ENCODE peak calls at places on chromosomes 1 and 21, in nine cellular contexts. R is upper lobe of left lung, T is suprapubic skin, O is A549, W is H1, H is stomach, U is transverse colon, K is SK-N-SH, N is esophagus muscularis mucosa. G is an unnamed sample.
A peak's percentile ranks its signal among the peaks of the same experiment; 100 is the strongest.

GRCh38 chr21:41894511-41894910 is 15.4 kb upstream of the PRDM15 start:
- DNase-seq in U (no peak), T (no peak), O (no peak), W (no peak), H (no peak), N (no peak), R (no peak), K (no peak), G (no peak)

GRCh38 chr1:224182057-224182865 is 779 bp upstream of the DEGS1 start:
- DNase-seq in W (no peak), H (peak; percentile 35), T (peak; percentile 62), R (no peak), N (no peak), U (peak; percentile 14), K (no peak), O (peak; percentile 37), G (no peak)

GRCh38 chr21:46483300-46484295 is 24.9 kb downstream of the DIP2A start:
- DNase-seq in R (no peak), O (no peak), K (no peak), U (no peak), T (no peak), W (no peak), N (no peak), H (no peak), G (no peak)

GRCh38 chr1:28199328-28200233 is 23.1 kb upstream of the PTAFR start:
- DNase-seq in O (no peak), T (no peak), H (peak; percentile 42), N (no peak), U (peak; percentile 57), K (no peak), W (no peak), R (no peak), G (no peak)

GRCh38 chr1:39995973-39996393 is 41.0 kb downstream of the MFSD2A start:
- DNase-seq in R (no peak), T (no peak), U (peak; percentile 13), N (no peak), W (no peak), O (no peak), K (no peak), H (no peak), G (no peak)

GRCh38 chr1:9859252-9860014 is 35.7 kb upstream of the CLSTN1 start:
- DNase-seq in H (no peak), N (no peak), O (no peak), U (no peak), T (no peak), W (no peak), K (no peak), R (no peak), G (no peak)

GRCh38 chr1:51792864-51793263 is 85.7 kb downstream of the NRDC start:
- DNase-seq in R (no peak), H (no peak), W (no peak), U (no peak), T (no peak), K (no peak), N (no peak), O (no peak), G (no peak)

GRCh38 chr1:107677674-107678073 is 287.3 kb downstream of the VAV3 start:
- DNase-seq in K (no peak), U (no peak), W (no peak), R (no peak), N (no peak), H (no peak), T (no peak), O (no peak), G (no peak)

GRCh38 chr1:8816306-8816705 is 1.1 kb downstream of the RERE start:
- DNase-seq in T (no peak), U (no peak), O (no peak), N (no peak), R (no peak), H (no peak), K (no peak), W (no peak), G (no peak)

GRCh38 chr1:2611621-2612437 is 21.0 kb downstream of the MMEL1 start:
- DNase-seq in H (no peak), T (peak; percentile 59), O (no peak), U (no peak), R (peak; percentile 59), W (peak; percentile 41), N (no peak), K (no peak), G (no peak)

GRCh38 chr1:63557365-63557987 is 34.2 kb downstream of the EFCAB7 start:
- DNase-seq in U (peak; percentile 31), O (no peak), N (no peak), R (no peak), T (no peak), H (no peak), K (peak; percentile 19), W (peak; percentile 72), G (no peak)

GRCh38 chr1:41773842-41774241 is 144.9 kb downstream of the HIVEP3 start:
- DNase-seq in O (no peak), W (no peak), U (no peak), R (no peak), H (no peak), T (no peak), N (no peak), K (no peak), G (no peak)

GRCh38 chr1:160777486-160778089 is 18.4 kb upstream of the LY9 start:
- DNase-seq in H (peak; percentile 68), T (no peak), O (peak; percentile 27), N (peak; percentile 70), K (peak; percentile 21), W (peak; percentile 70), R (no peak), U (peak; percentile 49), G (no peak)

GRCh38 chr1:219788091-219788490 is 140.3 kb downstream of the SLC30A10 start:
- DNase-seq in W (no peak), H (no peak), N (no peak), K (no peak), R (no peak), U (no peak), O (no peak), T (no peak), G (no peak)

GRCh38 chr21:19695796-19696195 is 1292.2 kb upstream of the TMPRSS15 start:
- DNase-seq in H (no peak), R (no peak), O (no peak), N (no peak), T (no peak), W (no peak), U (no peak), K (no peak), G (no peak)

GRCh38 chr1:150072959-150073358 is 5.4 kb downstream of the VPS45 start:
- DNase-seq in K (peak; percentile 26), R (no peak), T (no peak), W (no peak), N (no peak), H (no peak), O (peak; percentile 16), U (no peak), G (no peak)

GRCh38 chr1:16903054-16903453 is 7.3 kb downstream of the RNU1-2 start:
- DNase-seq in R (no peak), N (no peak), O (no peak), H (no peak), U (no peak), W (no peak), T (no peak), K (no peak), G (no peak)

GRCh38 chr1:5225687-5226389 is 571.4 kb downstream of the AJAP1 start:
- DNase-seq in O (no peak), R (no peak), N (no peak), K (no peak), U (no peak), H (no peak), W (peak; percentile 56), T (no peak), G (no peak)

GRCh38 chr1:154716614-154717372 is 108.8 kb upstream of the ADAR start:
- DNase-seq in N (no peak), K (no peak), U (no peak), O (no peak), R (no peak), W (no peak), H (no peak), T (no peak), G (peak; percentile 49)
- TF ChIP-seq CTCF in N (no peak), K (no peak), U (no peak), O (no peak), R (no peak), W (no peak), H (no peak), T (no peak), G (no peak)

DNA sequence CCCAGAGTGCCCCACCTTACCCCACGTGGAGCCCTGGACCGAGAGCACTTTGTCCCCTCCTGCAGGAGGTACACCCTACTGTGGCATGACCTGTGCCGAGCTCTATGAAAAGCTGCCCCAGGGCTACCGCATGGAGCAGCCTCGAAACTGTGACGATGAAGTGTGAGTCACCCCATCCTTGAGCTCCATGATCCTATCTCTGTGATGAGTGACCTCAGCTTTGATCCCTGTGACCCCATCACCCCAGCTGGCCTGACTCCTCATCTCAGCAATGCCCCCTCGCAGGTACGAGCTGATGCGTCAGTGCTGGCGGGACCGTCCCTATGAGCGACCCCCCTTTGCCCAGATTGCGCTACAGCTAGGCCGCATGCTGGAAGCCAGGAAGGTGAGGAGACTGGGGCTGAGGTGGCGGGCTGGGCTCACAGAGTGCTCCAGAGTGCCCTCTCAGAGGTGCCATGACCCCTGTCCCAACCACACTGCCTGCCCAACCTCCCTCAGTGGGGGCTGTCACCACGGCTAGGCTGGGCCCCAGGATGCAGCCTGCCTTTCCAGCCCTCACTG is 16.2 kb upstream of the MPL start:
- DNase-seq in N (no peak), O (no peak), U (no peak), K (no peak), W (no peak), T (peak; percentile 59), R (peak; percentile 54), H (no peak), G (no peak)
- TF ChIP-seq EP300 in N (no peak), O (no peak), U (no peak), K (no peak), W (no peak), T (no peak), R (no peak), H (no peak), G (no peak)

GRCh38 chr1:101237229-101237837 is 514 bp downstream of the S1PR1 start:
- DNase-seq in T (no peak), R (no peak), N (no peak), K (peak; percentile 39), H (no peak), W (no peak), O (no peak), U (no peak), G (no peak)
- TF ChIP-seq CTCF in T (no peak), R (no peak), N (no peak), K (peak; percentile 26), H (no peak), W (no peak), O (no peak), U (no peak), G (no peak)

DNA sequence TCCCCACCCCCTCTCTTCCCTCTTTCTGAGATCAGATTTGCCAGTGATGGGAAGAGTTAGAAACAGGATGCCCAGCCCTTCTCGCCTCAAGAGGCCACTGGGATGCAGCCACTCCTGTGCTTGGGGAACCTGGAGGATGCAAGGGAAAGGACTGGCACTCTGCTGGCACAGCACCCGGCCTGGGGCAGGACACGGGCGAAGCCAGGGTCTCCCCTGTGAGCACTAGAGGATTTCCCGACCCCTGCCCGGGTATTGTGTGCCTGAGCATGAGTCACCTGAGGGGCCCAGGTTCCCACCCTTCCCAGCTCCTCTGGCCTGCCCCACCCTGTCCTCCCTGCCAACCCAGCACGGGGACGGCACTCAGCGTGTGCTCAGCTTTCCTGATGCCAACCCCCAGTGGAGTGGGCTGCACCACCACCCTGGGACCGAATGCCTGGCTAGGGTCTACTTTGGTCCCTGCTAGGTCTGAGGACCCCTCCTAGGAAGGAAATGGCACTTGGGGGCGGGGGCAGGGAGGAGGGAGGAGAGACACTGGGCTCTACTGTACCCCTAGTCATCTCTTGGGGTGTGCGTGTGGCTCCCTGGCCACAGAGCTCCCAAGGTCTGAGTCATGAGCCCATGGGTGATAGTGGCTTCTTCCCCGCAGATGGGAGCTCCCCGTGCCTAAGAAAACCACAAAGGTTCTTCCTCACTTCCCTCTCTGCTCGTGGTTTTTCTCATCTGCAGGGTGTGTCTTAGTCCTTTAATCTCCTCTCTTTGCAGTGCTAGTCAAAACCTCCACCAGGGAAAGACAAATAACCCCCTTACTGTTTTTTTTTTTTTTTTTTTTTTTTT is 12.4 kb downstream of the LMNA start:
- DNase-seq in R (peak; percentile 81), U (peak; percentile 70), N (peak; percentile 93), W (no peak), O (no peak), H (peak; percentile 47), T (peak; percentile 90), K (no peak), G (peak; percentile 49)
- TF ChIP-seq EP300 in R (peak; percentile 14), U (no peak), N (no peak), W (no peak), O (peak; percentile 27), H (no peak), T (no peak), K (peak; percentile 32), G (no peak)

G was measured in ovary.